ENCODE peak calls at places on chromosomes 7 and 10, in five cellular contexts. K is fibroblast of villous mesenchyme, N is Panc1, G is dorsolateral prefrontal cortex, R is GM23338. P is an unnamed sample.

GRCh38 chr7:130921391-130922180 is 187.6 kb upstream of the KLF14 start:
- DNase-seq in R (peak; percentile 58), G (peak; percentile 66), N (no peak), K (peak; percentile 75), P (peak; percentile 94)

GRCh38 chr7:95642173-95642572 is 45.9 kb upstream of the PDK4 start:
- DNase-seq in G (no peak), R (no peak), K (no peak), N (no peak), P (no peak)

GRCh38 chr10:34584164-34584563 is 230.9 kb downstream of the PARD3 start:
- DNase-seq in K (peak; percentile 92), G (no peak), R (no peak), N (no peak), P (peak; percentile 93)

GRCh38 chr7:259751-260405 is 30.1 kb upstream of the FOXL3 start:
- DNase-seq in G (no peak), K (no peak), R (no peak), N (no peak), P (no peak)

GRCh38 chr7:10412426-10413019 is 561.1 kb upstream of the PHF14 start:
- DNase-seq in K (peak; percentile 5), G (no peak), N (peak; percentile 15), R (peak; percentile 59), P (peak; percentile 54)

GRCh38 chr10:36638461-36638860 is 486.9 kb upstream of the ANKRD30A start:
- DNase-seq in N (no peak), K (no peak), R (no peak), G (no peak), P (no peak)

GRCh38 chr10:91694170-91694794 is 61.4 kb upstream of the PPP1R3C start:
- DNase-seq in N (no peak), R (peak; percentile 69), K (peak; percentile 50), G (no peak), P (peak; percentile 68)

GRCh38 chr7:129401228-129401967 is 32.8 kb upstream of the STRIP2 start:
- DNase-seq in R (no peak), G (no peak), K (peak; percentile 15), N (no peak), P (peak; percentile 10)

GRCh38 chr10:53403688-53404087 is 631.1 kb upstream of the MBL2 start:
- DNase-seq in K (no peak), R (no peak), G (peak; percentile 30), N (no peak), P (peak; percentile 8)

GRCh38 chr7:101728888-101729883 is 88.2 kb upstream of the CUX1 start:
- DNase-seq in G (no peak), R (no peak), K (peak; percentile 100), N (no peak), P (peak; percentile 55)

GRCh38 chr10:58998924-58999713 is 177.3 kb upstream of the PHYHIPL start:
- DNase-seq in N (no peak), K (no peak), G (peak; percentile 94), R (no peak), P (peak; percentile 8)

GRCh38 chr7:107089627-107090026 is 45.1 kb downstream of the PRKAR2B start:
- DNase-seq in R (no peak), K (no peak), N (no peak), G (no peak), P (no peak)

GRCh38 chr7:79425665-79426064 is 27.8 kb downstream of the MAGI2 start:
- DNase-seq in G (no peak), R (no peak), K (no peak), N (no peak), P (no peak)

GRCh38 chr10:134205-134742 is 981 bp upstream of the ZMYND11 start:
- DNase-seq in R (peak; percentile 41), G (no peak), K (peak; percentile 13), N (no peak), P (peak; percentile 14)

GRCh38 chr7:85829817-85830432 is 643.1 kb upstream of the SEMA3D start:
- DNase-seq in K (peak; percentile 13), G (no peak), R (no peak), N (no peak), P (peak; percentile 60)

GRCh38 chr7:75689246-75690099 is 49.3 kb downstream of the HIP1 start:
- DNase-seq in R (no peak), K (no peak), G (no peak), N (no peak), P (no peak)

GRCh38 chr7:17770710-17771375 is 169.5 kb downstream of the SNX13 start:
- DNase-seq in R (no peak), N (no peak), G (no peak), K (no peak), P (no peak)
- H3K4me3 ChIP-seq in R (no peak overlapping the region), N (no peak overlapping the region), G (no peak overlapping the region), K (no peak overlapping the region), P (no peak overlapping the region)

GRCh38 chr7:128398841-128399135 is 11.0 kb downstream of the IMPDH1 start:
- DNase-seq in R (no peak), N (no peak), G (no peak), K (no peak), P (no peak)
- TF ChIP-seq CTCF in R (peak; percentile 17), N (peak; percentile 66), G (peak; percentile 29), K (no peak), P (no peak)

GRCh38 chr10:103394180-103394579 is 2.1 kb downstream of the ATP5MK start:
- DNase-seq in K (no peak), R (no peak), G (no peak), N (no peak), P (peak; percentile 7)
- H3K4me3 ChIP-seq in K (no peak overlapping the region), R (no peak overlapping the region), G (no peak overlapping the region), N (no peak overlapping the region), P (no peak overlapping the region)

GRCh38 chr10:129870042-129870757 is 93.9 kb downstream of the EBF3 start:
- DNase-seq in K (no peak), G (no peak), R (no peak), N (no peak), P (no peak)
- TF ChIP-seq CTCF in K (no peak), G (no peak), R (no peak), N (no peak), P (no peak)

GRCh38 chr7:120991570-120991969 is 3.1 kb downstream of the CPED1 start:
- DNase-seq in N (no peak), R (no peak), K (peak; percentile 58), G (no peak), P (peak; percentile 72)
- H3K4me3 ChIP-seq in N (no peak overlapping the region), R (no peak overlapping the region), K (peak overlapping the region; percentile 65), G (no peak overlapping the region), P (peak overlapping the region; percentile 64)

GRCh38 chr10:133123050-133123745 is 35.5 kb downstream of the ADGRA1 start:
- DNase-seq in G (no peak), R (no peak), K (no peak), N (no peak), P (no peak)

GRCh38 chr10:133123746-133124356 is 36.1 kb downstream of the ADGRA1 start:
- DNase-seq in G (no peak), R (no peak), K (no peak), N (no peak), P (no peak)

GRCh38 chr10:133126431-133127290 is 33.4 kb upstream of the KNDC1 start:
- DNase-seq in N (no peak), G (no peak), K (no peak), R (no peak), P (no peak)

GRCh38 chr10:133125901-133126300 is 34.1 kb upstream of the KNDC1 start:
- DNase-seq in N (no peak), R (no peak), K (no peak), G (no peak), P (no peak)

DNA sequence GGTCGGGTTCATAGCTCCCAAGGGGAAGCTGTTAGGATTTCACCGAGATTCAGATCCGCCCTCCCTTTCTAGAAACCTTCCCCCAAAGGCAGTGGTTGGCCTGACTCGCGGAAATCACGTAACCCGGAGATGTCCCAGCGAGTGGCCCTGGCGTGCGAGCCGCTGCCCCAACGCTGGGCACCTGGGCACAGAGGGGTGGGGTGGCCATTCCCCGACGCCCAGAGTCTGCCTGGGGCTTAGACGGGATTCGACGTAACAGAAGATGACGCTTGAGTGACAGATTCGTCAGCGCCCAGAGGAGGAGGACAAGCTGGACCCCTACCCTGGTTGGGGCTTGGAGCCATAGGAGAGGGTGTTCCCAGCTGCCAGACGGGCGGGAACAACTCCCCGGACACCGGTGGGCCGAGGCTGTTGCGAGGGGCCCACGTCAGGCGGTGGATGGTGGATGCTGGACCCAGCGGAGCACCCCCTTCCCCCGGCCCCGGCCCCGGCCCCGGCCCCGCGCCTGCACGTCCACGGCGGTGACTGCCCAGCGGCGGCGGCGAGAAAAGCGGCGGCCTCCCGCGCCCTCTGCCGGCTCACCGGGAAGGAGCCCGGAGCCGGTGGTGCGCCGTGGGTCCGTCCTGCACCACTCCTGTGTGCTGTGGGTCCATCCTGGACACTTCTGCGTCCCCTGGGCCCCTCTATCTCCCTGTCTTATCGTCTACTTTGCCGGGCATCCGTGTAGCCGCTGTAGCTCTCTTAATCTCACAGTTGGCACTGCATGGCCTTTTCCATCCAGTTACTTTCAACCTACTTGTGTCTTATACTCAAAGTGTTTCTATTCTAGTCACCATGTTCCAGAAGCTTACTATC is 35.4 kb upstream of the KNDC1 start:
- DNase-seq in N (no peak), R (peak; percentile 65), G (no peak), K (peak; percentile 7), P (peak; percentile 16)
- TF ChIP-seq CTCF in N (peak; percentile 89), R (peak; percentile 38), G (peak; percentile 80), K (peak; percentile 39), P (peak; percentile 46)

DNA sequence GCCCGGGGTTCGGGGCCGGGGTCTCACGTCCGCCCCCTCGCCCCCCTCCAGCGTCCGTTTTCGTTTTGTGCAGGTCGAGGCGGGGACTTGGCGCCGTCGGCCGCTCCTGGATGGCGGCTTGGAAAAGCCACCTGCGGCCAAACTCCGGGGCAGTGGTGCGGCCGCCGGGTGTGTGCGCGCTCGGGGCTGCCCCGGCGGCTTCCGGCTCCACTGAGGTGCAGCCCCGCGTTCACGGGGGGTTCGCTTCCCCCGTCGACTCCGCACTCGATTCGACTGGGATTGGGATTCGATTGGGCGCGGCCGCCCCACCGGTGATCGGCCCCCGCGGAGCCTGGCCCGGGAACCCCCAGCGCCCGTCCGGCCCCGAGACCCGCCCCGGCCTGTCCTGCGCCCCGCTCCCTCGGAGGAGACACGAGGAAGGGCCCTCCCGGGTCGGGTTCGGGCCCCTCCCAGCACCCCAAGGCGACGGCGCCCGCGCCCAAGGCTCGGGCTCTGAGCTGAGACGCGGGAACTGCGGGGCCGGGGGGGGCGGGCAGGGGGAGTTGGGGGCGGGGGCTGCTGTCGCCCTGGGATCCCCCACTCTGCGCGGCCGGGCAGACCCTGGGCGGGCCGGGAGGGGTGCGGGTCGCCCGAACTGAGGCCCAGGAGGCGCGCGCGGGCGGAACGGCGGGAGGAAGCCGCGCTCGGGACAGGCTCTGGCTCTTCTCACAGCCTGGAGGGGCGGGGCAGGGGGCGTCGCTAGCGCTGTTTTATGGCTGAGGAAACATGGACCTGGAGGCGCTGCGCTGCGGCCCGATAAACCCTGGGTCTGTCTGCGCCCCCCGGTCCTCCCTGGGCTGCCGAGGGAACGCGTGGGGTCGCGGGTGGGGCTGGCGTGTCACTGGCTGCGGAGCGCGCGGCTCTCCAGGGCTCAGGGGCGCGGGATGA is 1.6 kb upstream of the NKX6-2 start:
- DNase-seq in G (no peak), R (peak; percentile 83), N (no peak), K (peak; percentile 6), P (no peak)
- H3K4me3 ChIP-seq in G (peak overlapping the region; percentile 33), R (peak overlapping the region; percentile 58), N (peak overlapping the region; percentile 34), K (no peak overlapping the region), P (no peak overlapping the region)